ENCODE peak calls at places on chromosomes 3 and 15, in five cellular contexts. D is IMR-90, T is HepG2, B is K562, K is A549. I is an unnamed sample.

GRCh38 chr3:159870723-159871122 is 117.9 kb upstream of the IL12A start:
- DNase-seq in K (no peak), D (no peak), B (no peak), T (no peak), I (no peak)

GRCh38 chr3:38824349-38824748 is 8.3 kb upstream of the SCN10A start:
- DNase-seq in D (no peak), K (no peak), T (no peak), B (no peak), I (no peak)

GRCh38 chr3:150497956-150498355 is 48.3 kb downstream of the SERP1 start:
- DNase-seq in D (peak), B (peak), T (no peak), K (peak), I (no peak)

GRCh38 chr15:51575775-51576174 is 46.8 kb downstream of the DMXL2 start:
- DNase-seq in D (no peak), T (no peak), K (no peak), B (no peak), I (no peak)

GRCh38 chr15:87752250-87752951 is 504.1 kb downstream of the NTRK3 start:
- DNase-seq in T (no peak), K (peak), B (no peak), D (peak), I (no peak)

GRCh38 chr3:117407317-117407716 is 697.7 kb downstream of the TUSC7 start:
- DNase-seq in B (no peak), K (peak), D (peak), T (peak), I (no peak)

GRCh38 chr3:4948395-4948794 is 30.8 kb upstream of the BHLHE40 start:
- DNase-seq in K (no peak), B (no peak), D (peak), T (no peak), I (no peak)

GRCh38 chr3:66423791-66424190 is 77.0 kb downstream of the LRIG1 start:
- DNase-seq in B (no peak), T (no peak), K (no peak), D (peak), I (no peak)

GRCh38 chr15:87619161-87619960 is 637.2 kb downstream of the NTRK3 start:
- DNase-seq in B (peak), T (no peak), K (no peak), D (peak), I (peak)

GRCh38 chr15:32733276-32733675 is 15.5 kb downstream of the GREM1 start:
- DNase-seq in K (no peak), B (no peak), T (no peak), D (no peak), I (no peak)

GRCh38 chr3:194375473-194375872 is 5.9 kb upstream of the LRRC15 start:
- DNase-seq in K (no peak), D (no peak), B (peak), T (no peak), I (no peak)

GRCh38 chr3:16994842-16995535 is 110.2 kb downstream of the PLCL2 start:
- DNase-seq in B (no peak), T (no peak), K (peak), D (no peak), I (no peak)

GRCh38 chr15:22945071-22945470 is 35.1 kb downstream of the CYFIP1 start:
- DNase-seq in K (no peak), T (no peak), D (no peak), B (no peak), I (no peak)

GRCh38 chr3:156513619-156514018 is 41.3 kb downstream of the SSR3 start:
- DNase-seq in B (no peak), K (no peak), D (no peak), T (peak), I (no peak)

GRCh38 chr15:96285715-96286367 is 44.7 kb upstream of the NR2F2 start:
- DNase-seq in B (no peak), D (no peak), K (no peak), T (no peak), I (no peak)

GRCh38 chr15:82312611-82313349 is 36.5 kb downstream of the GOLGA6L10 start:
- DNase-seq in D (peak), K (no peak), T (no peak), B (no peak), I (no peak)

GRCh38 chr15:44435893-44436667 is 8.7 kb downstream of the CTDSPL2 start:
- DNase-seq in D (peak), B (no peak), K (no peak), T (no peak), I (no peak)

GRCh38 chr15:29968099-29968892 is 114.5 kb upstream of the GOLGA8J start:
- DNase-seq in K (peak), B (no peak), T (no peak), D (no peak), I (peak)

DNA sequence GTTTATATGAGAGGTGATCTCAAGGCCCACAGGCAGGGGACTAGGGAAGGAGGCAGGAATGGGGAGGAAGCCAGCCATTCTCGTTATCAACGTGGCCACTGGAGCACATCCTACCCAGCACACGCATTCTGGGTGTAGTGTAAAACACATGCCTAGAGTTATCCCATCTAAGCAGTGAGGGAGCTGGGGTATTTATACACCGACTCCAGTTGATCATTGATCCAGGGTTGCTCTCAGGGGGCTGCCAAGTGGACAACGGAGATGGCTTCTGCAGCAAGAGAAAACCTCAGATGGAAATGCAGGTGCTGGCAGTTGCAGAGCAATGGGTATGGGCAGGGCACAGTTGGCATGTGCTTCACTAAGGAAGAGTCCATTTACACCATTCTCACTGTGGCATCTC is 30.4 kb upstream of the SYNM start:
- DNase-seq in K (no peak), T (no peak), D (no peak), B (no peak), I (no peak)
- TF ChIP-seq SMC3 in K (no peak), T (no peak), D (no peak), B (no peak), I (no peak)

DNA sequence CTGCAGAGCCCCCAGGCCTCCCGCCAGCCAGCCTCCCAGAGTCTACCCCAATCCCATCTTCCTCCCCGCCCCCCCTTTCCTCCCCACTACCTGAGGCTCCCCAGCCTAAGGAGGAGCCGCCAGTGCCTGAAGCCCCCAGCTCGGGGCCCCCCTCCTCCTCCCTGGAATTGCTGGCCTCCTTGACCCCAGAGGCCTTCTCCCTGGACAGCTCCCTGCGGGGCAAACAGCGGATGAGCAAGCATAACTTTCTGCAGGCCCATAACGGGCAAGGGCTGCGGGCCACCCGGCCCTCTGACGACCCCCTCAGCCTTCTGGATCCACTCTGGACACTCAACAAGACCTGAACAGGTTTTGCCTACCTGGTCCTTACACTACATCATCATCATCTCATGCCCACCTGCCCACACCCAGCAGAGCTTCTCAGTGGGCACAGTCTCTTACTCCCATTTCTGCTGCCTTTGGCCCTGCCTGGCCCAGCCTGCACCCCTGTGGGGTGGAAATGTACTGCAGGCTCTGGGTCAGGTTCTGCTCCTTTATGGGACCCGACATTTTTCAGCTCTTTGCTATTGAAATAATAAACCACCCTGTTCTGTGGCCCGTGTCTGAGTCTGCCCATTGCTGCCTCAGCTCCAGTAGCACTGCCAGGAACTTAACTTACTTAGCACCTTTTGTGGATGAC is 32.2 kb downstream of the PTPN23 start:
- DNase-seq in K (no peak), D (no peak), B (no peak), T (no peak), I (no peak)
- TF ChIP-seq CTCF in K (no peak), D (peak), B (peak), T (no peak), I (no peak)

GRCh38 chr15:49458145-49458544 is 35.1 kb downstream of the FGF7 start:
- DNase-seq in D (peak), B (no peak), K (no peak), T (no peak), I (no peak)

GRCh38 chr15:49466119-49466518 is 43.1 kb downstream of the FGF7 start:
- DNase-seq in D (no peak), T (no peak), K (no peak), B (no peak), I (no peak)

GRCh38 chr15:49464513-49464912 is 41.5 kb downstream of the FGF7 start:
- DNase-seq in K (no peak), T (no peak), D (no peak), B (no peak), I (peak)

GRCh38 chr15:49460411-49460941 is 37.4 kb downstream of the FGF7 start:
- DNase-seq in B (no peak), D (no peak), K (no peak), T (no peak), I (peak)

GRCh38 chr15:49462242-49462641 is 39.2 kb downstream of the FGF7 start:
- DNase-seq in K (no peak), T (no peak), D (no peak), B (no peak), I (no peak)
- TF ChIP-seq SMC3 in K (no peak), T (no peak), D (no peak), B (no peak), I (no peak)

DNA sequence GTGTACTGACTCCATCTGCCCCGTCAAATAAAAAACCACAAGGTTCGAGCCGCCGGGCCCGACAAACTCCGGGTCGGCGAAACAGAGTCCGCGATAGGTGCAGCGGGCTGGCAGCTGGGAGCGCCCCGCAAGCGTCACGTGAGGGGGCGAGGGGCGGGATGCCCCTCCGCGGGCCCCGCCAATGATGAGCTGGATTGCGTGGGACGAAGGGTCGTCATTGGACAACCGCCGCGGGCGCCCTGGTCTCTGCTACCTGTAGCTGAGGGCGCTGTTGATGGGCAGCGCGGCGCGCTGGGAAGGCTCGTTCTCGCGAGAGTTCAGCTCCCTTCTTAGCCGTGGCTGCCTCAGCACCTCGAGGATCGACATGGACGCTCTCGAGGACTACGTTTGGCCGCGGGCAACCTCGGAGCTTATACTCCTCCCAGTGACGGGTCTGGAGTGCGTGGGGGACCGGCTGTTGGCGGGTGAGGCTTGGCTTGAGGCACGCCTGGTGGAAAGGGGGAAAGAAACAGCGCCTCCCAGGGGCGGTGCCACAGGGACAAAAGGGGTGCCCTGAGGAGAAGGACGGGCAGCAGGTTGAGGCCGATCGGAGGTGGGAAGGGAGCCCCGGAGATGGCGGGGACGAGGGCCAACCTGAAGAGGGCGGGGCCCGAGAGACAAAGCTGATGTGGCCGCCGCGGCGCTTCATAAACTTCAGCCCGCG is at the start of gene WDR6:
- DNase-seq in K (peak), T (peak), D (peak), B (peak), I (peak)
- TF ChIP-seq CTCF in K (peak), T (peak), D (peak), B (peak), I (peak)

DNA sequence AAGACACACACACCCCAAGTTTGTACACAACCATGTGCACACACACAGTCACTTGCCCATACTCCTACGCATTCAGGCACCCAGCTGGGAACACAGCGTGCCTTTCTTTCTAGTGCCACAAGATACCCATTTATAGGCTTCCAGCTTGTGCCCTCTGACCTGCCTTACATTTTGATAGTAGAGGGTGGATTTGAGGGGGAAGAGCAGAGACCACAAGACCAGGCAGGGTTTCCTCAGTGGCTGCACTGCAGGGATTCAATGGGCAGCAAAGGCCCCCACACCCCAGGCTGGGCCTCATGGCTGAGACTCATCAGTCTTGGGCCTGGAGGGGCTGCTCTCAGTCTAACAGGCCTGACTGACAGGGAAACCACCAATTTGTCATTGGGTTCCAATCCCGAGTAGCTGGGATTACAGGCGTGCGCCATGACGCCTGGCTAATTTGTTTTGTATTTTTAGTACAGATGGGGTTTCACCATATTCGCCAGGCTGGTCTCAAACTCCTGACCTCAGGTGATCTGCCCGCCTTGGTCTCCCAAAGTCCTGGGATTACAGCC is 18.8 kb upstream of the ANKDD1A start:
- DNase-seq in B (no peak), D (no peak), T (no peak), K (no peak), I (no peak)
- TF ChIP-seq SMC3 in B (no peak), D (no peak), T (no peak), K (no peak), I (no peak)

GRCh38 chr15:50260969-50261496 is 4.5 kb downstream of the HDC start:
- DNase-seq in D (no peak), B (peak), T (peak), K (no peak), I (peak)
- TF ChIP-seq CTCF in D (no peak), B (peak), T (no peak), K (no peak), I (no peak)

GRCh38 chr3:27322634-27323033 is 46.5 kb downstream of the NEK10 start:
- DNase-seq in B (no peak), T (no peak), K (no peak), D (no peak), I (no peak)

GRCh38 chr3:27325419-27325818 is 43.8 kb downstream of the NEK10 start:
- DNase-seq in D (no peak), K (peak), B (no peak), T (no peak), I (no peak)

GRCh38 chr3:27323087-27323570 is 46.1 kb downstream of the NEK10 start:
- DNase-seq in K (no peak), B (no peak), T (no peak), D (no peak), I (no peak)

GRCh38 chr3:27326211-27326948 is 42.8 kb downstream of the NEK10 start:
- DNase-seq in D (peak), K (no peak), T (no peak), B (no peak), I (no peak)

DNA sequence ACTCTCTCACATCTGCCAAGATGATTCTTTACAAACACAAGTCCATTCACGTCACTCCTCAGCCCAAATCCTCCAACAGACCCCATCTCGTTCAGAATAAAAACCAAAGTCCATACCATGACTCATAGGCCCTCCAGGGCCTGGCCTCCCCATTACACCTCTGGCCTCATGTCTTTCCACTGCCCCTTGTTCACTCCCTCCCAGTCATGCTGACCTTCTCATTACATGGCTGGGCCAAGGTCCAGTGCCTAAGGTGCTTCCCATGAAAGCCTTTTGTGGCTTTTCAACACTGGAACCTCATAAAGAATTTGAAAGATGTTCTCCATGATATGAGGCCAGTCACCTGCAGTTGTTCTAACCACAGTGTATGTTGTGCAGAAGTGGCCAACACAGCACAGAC is 44.5 kb downstream of the NEK10 start:
- DNase-seq in D (no peak), K (no peak), T (peak), B (no peak), I (no peak)
- TF ChIP-seq SMC3 in D (no peak), K (no peak), T (no peak), B (no peak), I (no peak)

GRCh38 chr3:131228522-131228921 is 153.1 kb upstream of the NUDT16 start:
- DNase-seq in B (no peak), T (no peak), K (no peak), D (no peak), I (no peak)
- TF ChIP-seq CTCF in B (no peak), T (no peak), K (no peak), D (no peak), I (no peak)

DNA sequence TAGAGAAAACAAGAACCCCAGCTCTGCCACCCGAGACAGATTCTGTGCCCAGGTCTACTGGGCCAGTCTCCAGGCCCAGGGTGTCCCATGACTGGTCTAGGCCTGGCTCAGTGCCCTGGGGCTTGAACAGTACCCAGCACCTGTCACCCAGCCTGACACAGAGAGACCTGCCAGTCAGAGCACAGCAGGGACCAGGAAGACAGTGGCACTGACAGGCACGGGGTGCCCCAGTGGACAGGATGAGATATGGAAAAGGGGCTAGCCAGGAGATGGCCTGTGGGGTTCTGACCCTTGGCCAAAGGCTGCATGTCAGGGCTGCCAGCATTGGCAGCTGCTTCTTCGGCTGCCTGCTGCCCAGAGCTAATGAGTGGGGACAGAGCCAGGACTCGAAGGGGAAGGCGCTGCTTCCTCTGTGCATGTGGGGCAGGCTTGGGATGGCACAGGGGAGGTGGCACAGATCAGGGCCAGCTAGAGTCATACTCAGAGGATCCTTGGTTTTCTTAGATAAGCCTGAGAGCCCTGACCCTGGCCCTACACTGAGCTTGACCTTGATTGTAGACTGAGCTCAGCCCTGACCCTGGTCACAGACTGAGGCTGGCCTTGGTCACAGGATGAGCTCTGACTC is 15.2 kb downstream of the CCDC33 start:
- DNase-seq in K (no peak), D (no peak), T (no peak), B (no peak), I (peak)
- TF ChIP-seq SMC3 in K (no peak), D (no peak), T (no peak), B (no peak), I (no peak)

DNA sequence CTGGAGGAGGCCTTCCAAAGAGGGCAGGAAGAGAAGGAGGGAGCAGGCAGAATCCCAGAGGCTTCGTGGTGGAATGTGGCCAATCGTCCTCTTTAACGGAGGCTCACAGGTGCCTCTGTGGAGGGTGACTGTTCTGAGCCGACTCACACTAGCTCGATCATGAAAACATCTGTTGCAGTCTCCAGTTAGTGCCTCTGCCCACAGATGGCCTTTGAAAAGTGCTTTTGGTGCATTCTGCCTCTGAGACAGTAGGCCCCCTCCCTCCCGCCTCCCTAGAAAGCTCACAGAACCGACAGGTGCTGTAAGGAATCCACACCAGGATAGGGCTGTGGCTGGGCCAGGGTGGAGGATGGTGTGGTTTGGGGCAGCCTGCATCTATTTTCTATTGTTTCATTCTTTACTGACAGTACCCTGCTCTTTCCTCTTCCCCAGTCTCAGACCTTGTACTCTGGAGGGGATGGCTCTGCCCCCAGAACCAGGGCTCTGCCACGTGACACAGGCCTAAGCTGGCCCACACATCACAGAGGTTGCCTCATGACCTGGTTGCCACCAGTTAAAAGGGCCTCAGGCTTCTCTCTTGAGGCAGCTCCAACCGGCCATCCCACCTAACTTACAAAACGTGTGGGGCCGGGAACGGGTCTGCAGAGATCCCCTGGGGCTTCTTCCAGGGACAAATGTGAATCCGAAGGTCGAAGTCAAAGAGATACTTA is 27.2 kb upstream of the PIGZ start:
- DNase-seq in D (peak), K (no peak), B (no peak), T (no peak), I (no peak)
- TF ChIP-seq CTCF in D (no peak), K (no peak), B (no peak), T (no peak), I (no peak)